ENCODE peak calls at places on chromosomes 4 and X, in four cellular contexts. H is GM12878, X is K562, Y is HepG2. J is an unnamed sample.

GRCh38 chr4:39565925-39566630 is 38.8 kb upstream of the UGDH start:
- DNase-seq in H (no peak), X (no peak), Y (no peak), J (no peak)

GRCh38 chrX:19225906-19226305 is 103.6 kb upstream of the ADGRG2 start:
- DNase-seq in H (no peak), X (no peak), Y (no peak), J (peak; percentile 9)

GRCh38 chr4:153790962-153791551 is 2.2 kb upstream of the SFRP2 start:
- DNase-seq in H (no peak), X (no peak), Y (no peak), J (peak; percentile 78)

GRCh38 chrX:50814701-50815476 is 895 bp upstream of the SHROOM4 start:
- DNase-seq in H (no peak), X (no peak), Y (no peak), J (no peak)

GRCh38 chrX:40922307-40922706 is 162.9 kb upstream of the USP9X start:
- DNase-seq in H (no peak), X (peak; percentile 31), Y (peak; percentile 45), J (peak; percentile 33)

GRCh38 chr4:15498356-15498755 is 28.7 kb downstream of the CC2D2A start:
- DNase-seq in H (no peak), X (no peak), Y (no peak), J (peak; percentile 48)

GRCh38 chr4:42654606-42655005 is 2.3 kb downstream of the ATP8A1 start:
- DNase-seq in H (no peak), X (no peak), Y (peak; percentile 6), J (no peak)

GRCh38 chrX:12946406-12946805 is 28.5 kb upstream of the TMSB4X start:
- DNase-seq in H (no peak), X (no peak), Y (no peak), J (no peak)

GRCh38 chr4:36237366-36238353 is 6.7 kb downstream of the ARAP2 start:
- DNase-seq in H (no peak), X (no peak), Y (no peak), J (no peak)

DNA sequence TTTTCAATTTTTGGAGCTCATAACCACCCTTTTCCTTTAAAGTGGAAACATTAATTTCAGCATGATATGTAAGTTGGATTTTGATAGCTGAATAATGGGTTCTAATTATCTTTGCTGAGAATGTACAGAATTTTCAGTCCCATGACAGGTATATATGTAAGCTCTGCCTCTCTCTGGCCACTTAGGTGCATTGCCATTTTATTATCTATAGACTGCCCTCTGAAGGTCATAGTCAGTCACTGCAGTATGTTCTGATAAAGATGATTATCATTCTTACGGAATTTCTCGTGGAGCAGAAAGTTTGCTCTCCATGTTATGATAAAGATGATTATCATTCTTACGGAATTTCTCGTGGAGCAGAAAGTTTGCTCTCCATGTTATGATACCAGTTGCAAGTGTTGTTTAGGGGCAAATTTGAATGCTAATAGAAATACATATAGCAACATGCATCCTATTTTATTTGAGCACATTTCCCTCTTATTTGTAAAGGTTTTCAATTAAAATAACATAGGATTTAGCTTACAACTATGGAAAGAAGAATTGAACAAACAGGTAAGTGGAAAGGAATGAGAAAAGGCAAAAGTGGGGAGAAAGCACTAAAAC is 10.4 kb downstream of the AFP start:
- DNase-seq in H (no peak), X (peak; percentile 41), Y (peak; percentile 78), J (peak; percentile 46)
- TF ChIP-seq MXI1 in H (no peak), X (no peak), Y (no peak), J (no peak)

GRCh38 chr4:1716065-1716945 is 4.2 kb upstream of the SLBP start:
- DNase-seq in H (no peak), X (no peak), Y (no peak), J (peak; percentile 33)

GRCh38 chr4:1714303-1715001 is 2.3 kb upstream of the SLBP start:
- DNase-seq in H (no peak), X (no peak), Y (no peak), J (no peak)

GRCh38 chr4:1713003-1713397 is 881 bp upstream of the SLBP start:
- DNase-seq in H (no peak), X (peak; percentile 38), Y (no peak), J (no peak)

GRCh38 chr4:1717129-1718094 is 3.7 kb downstream of the TMEM129 start:
- DNase-seq in H (no peak), X (no peak), Y (no peak), J (peak; percentile 18)

DNA sequence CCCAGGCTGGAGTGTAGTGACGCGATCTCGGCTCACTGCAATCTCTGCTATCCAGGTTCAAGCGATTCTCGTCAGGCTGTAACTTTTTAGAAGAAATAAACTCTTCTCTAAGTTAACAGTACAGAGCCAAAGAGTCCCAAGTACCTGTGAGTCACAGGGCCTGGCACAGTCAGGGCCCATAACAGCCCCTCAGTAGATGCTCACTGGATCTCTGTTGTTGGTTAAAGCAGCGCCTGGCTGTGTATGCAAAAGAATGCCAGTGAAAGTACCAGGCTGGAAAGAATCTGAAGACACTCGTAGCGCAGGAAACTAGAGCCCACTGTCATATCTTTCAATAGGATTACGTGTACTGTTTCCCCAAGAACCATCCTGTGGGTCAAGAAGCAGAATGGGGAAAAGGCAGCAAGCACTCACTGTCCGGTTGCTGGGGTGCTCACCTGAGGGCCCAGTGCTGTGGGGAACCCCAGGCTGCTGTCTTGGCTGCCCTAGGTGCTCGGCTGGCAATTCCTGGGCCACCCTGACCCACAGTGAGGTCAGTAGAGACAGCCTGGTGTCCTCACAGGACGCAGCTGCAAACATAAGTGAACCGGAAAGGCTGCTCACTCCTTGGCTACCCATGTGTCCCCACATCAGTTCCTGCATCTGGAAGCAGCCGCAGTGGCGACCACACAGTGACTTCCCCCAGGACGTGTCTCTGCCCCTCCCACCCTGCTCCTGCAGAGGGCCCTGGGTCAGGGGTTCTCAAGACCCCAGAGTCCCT is 3.1 kb upstream of the SLBP start:
- DNase-seq in H (no peak), X (no peak), Y (no peak), J (no peak)
- TF ChIP-seq TAF1 in H (no peak), X (no peak), Y (no peak), J (no peak)

GRCh38 chr4:176584031-176584430 is 208.7 kb downstream of the VEGFC start:
- DNase-seq in H (no peak), X (no peak), Y (no peak), J (no peak)
- TF ChIP-seq MXI1 in H (no peak), X (no peak), Y (no peak), J (no peak)

GRCh38 chr4:16717266-16717970 is 181.0 kb downstream of the LDB2 start:
- DNase-seq in H (no peak), X (no peak), Y (no peak), J (no peak)
- TF ChIP-seq TAF1 in H (no peak), X (no peak), Y (no peak), J (no peak)

GRCh38 chr4:158824425-158825274 is 55.8 kb downstream of the FNIP2 start:
- DNase-seq in H (no peak), X (no peak), Y (no peak), J (peak; percentile 32)
- TF ChIP-seq MXI1 in H (no peak), X (no peak), Y (no peak), J (no peak)

GRCh38 chr4:102546635-102547034 is 45.5 kb downstream of the NFKB1 start:
- DNase-seq in H (peak; percentile 65), X (no peak), Y (no peak), J (no peak)
- TF ChIP-seq TAF1 in H (no peak), X (no peak), Y (no peak), J (no peak)

GRCh38 chrX:118520206-118520857 is 24.7 kb downstream of the DOCK11 start:
- DNase-seq in H (no peak), X (no peak), Y (no peak), J (no peak)

GRCh38 chrX:118521435-118521834 is 25.8 kb downstream of the DOCK11 start:
- DNase-seq in H (no peak), X (no peak), Y (no peak), J (no peak)

GRCh38 chrX:118520858-118521206 is 25.2 kb downstream of the DOCK11 start:
- DNase-seq in H (no peak), X (peak; percentile 49), Y (no peak), J (no peak)

GRCh38 chrX:118522230-118522926 is 26.8 kb downstream of the DOCK11 start:
- DNase-seq in H (no peak), X (no peak), Y (no peak), J (no peak)

DNA sequence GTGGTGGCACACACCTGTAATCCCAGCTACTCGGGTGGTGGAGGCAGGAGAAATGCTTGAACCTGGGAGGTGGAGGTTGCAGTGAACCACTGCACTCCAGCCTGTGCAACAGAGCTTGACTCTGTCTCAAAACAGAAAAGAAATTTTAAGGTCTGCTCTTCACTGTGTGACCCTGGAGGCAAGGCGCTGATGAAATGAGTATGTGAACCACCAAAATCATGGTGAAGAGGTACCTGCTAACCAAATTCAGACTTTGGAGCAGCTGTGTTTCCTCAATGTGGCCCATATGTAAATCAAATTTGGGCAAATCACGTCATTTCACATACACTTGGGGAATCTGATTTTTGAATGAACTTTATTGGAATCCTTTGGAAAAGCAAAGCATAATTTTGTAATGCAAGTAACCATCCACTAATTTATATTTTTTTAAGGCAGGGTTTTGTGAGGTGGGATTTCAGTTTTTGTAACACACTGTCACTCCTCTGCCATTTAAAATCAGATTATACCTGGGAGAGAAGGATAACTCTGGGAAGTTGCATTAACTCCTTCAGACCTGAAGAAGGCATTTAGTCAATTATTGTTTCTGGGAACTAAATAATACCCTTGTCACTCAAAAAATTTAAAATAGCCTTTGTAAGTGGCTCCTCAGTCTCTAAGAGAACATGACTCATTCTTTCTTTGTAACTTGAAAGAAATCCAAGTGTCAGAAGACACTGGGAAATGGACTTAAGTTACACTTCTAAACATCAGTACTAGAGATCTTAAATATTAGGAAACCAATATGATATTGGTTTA is 24.0 kb downstream of the DOCK11 start:
- DNase-seq in H (no peak), X (no peak), Y (no peak), J (no peak)
- TF ChIP-seq MXI1 in H (no peak), X (no peak), Y (no peak), J (no peak)

J was measured in SK-N-SH.